ENCODE peak calls at places on chromosomes 6 and 20, in six cellular contexts. S is AG09319; R is T-cell; G is cerebellum; D is GM23248; A is naive thymus-derived CD8-positive, alpha-beta T cell. L is an unnamed sample.

GRCh38 chr6:26045046-26045938 is 41.9 kb upstream of the HFE start:
- DNase-seq in R (peak; percentile 78), A (peak; percentile 76), D (peak; percentile 94), S (peak; percentile 81), G (peak; percentile 96), L (peak; percentile 79)

GRCh38 chr20:34420975-34421374 is 57.9 kb downstream of the ITCH start:
- DNase-seq in D (no peak), R (no peak), S (no peak), G (no peak), A (no peak), L (no peak)

GRCh38 chr6:16244446-16244845 is 6.1 kb downstream of the GMPR start:
- DNase-seq in R (no peak), D (no peak), G (no peak), A (no peak), S (no peak), L (no peak)

GRCh38 chr6:49543087-49543858 is 7.2 kb upstream of the C6orf141 start:
- DNase-seq in G (no peak), S (no peak), R (no peak), A (no peak), D (no peak), L (no peak)

GRCh38 chr6:93278241-93278640 is 141.1 kb downstream of the EPHA7 start:
- DNase-seq in R (no peak), D (no peak), S (no peak), G (no peak), A (no peak), L (no peak)

GRCh38 chr20:4508773-4509172 is 212.9 kb upstream of the PRND start:
- DNase-seq in A (no peak), R (no peak), S (no peak), G (no peak), D (no peak), L (no peak)

GRCh38 chr6:135301304-135301703 is 120.2 kb downstream of the MYB start:
- DNase-seq in A (no peak), R (no peak), D (no peak), G (no peak), S (no peak), L (no peak)

GRCh38 chr6:44571510-44571909 is 184.0 kb downstream of the CDC5L start:
- DNase-seq in S (no peak), A (no peak), R (no peak), D (no peak), G (no peak), L (no peak)

GRCh38 chr6:44820366-44821158 is 433.1 kb downstream of the CDC5L start:
- DNase-seq in S (no peak), G (no peak), D (peak; percentile 37), A (no peak), R (no peak), L (no peak)

GRCh38 chr20:32513031-32513866 is 71.9 kb downstream of the NOL4L start:
- DNase-seq in R (no peak), G (no peak), A (no peak), D (no peak), S (no peak), L (no peak)